ENCODE peak calls at places on chromosome 18, in six cellular contexts. S is SW 1271; T is Daoy; U is T-helper 1 cell; O is HFFc6; Z is stimulated activated CD4-positive, alpha-beta T cell treated with anti-CD3 and anti-CD28 coated beads, Interleukin-12 subunit alpha, Interleukin-12 subunit beta, amount 100 ng/mL, for 4 hours. W is an unnamed sample.

GRCh38 chr18:39959839-39960238 is 1995.2 kb upstream of the PIK3C3 start:
- DNase-seq in S (no peak), T (no peak), U (no peak), O (no peak), Z (no peak), W (no peak)

GRCh38 chr18:5720132-5720531 is 175.2 kb downstream of the TMEM200C start:
- DNase-seq in S (no peak), T (no peak), U (no peak), O (no peak), Z (no peak), W (no peak)

GRCh38 chr18:11902522-11903292 is 5.4 kb downstream of the MPPE1 start:
- DNase-seq in S (no peak), T (no peak), U (no peak), O (no peak), Z (no peak), W (no peak)

GRCh38 chr18:77103181-77103875 is 29.3 kb downstream of the MBP start:
- DNase-seq in S (no peak), T (no peak), U (no peak), O (no peak), Z (no peak), W (no peak)

GRCh38 chr18:41075212-41075611 is 879.8 kb upstream of the PIK3C3 start:
- DNase-seq in S (peak; percentile 16), T (no peak), U (no peak), O (peak; percentile 41), Z (no peak), W (peak; percentile 9)

GRCh38 chr18:23049698-23050373 is 85.4 kb upstream of the CABLES1 start:
- DNase-seq in S (no peak), T (no peak), U (peak; percentile 28), O (peak; percentile 24), Z (no peak), W (no peak)

GRCh38 chr18:765764-766549 is 46.1 kb downstream of the YES1 start:
- DNase-seq in S (no peak), T (no peak), U (no peak), O (no peak), Z (no peak), W (no peak)

GRCh38 chr18:5895300-5895885 is at the start of gene TMEM200C:
- DNase-seq in S (no peak), T (peak; percentile 32), U (no peak), O (no peak), Z (peak; percentile 6), W (no peak)

GRCh38 chr18:52000435-52000834 is 339.6 kb upstream of the DCC start:
- DNase-seq in S (no peak), T (no peak), U (no peak), O (no peak), Z (no peak), W (no peak)

GRCh38 chr18:70169747-70170146 is 35.7 kb downstream of the RTTN start:
- DNase-seq in S (no peak), T (no peak), U (no peak), O (no peak), Z (no peak), W (no peak)

GRCh38 chr18:64090876-64091275 is 58.0 kb downstream of the LINC00305 start:
- DNase-seq in S (no peak), T (no peak), U (no peak), O (no peak), Z (no peak), W (no peak)

GRCh38 chr18:59569321-59569720 is 127.9 kb downstream of the CCBE1 start:
- DNase-seq in S (no peak), T (no peak), U (no peak), O (no peak), Z (no peak), W (no peak)

W was measured in stromal cell of bone marrow.